ENCODE peak calls at places on chromosomes 13 and 19, in four cellular contexts. M, B, V and P are unnamed samples.

GRCh38 chr13:98927954-98928927 is 49.6 kb downstream of the DOCK9 start:
- DNase-seq in M (no peak), B (peak; percentile 97), V (no peak), P (no peak)

GRCh38 chr13:27101847-27102246 is 69.8 kb downstream of the USP12 start:
- DNase-seq in M (no peak), B (no peak), V (no peak), P (no peak)

GRCh38 chr19:35031072-35031881 is 1.0 kb downstream of the SCN1B start:
- DNase-seq in M (peak; percentile 63), B (peak; percentile 19), V (peak; percentile 62), P (no peak)

GRCh38 chr19:50514346-50515167 is 844 bp upstream of the ASPDH start:
- DNase-seq in M (peak; percentile 18), B (no peak), V (peak; percentile 50), P (no peak)

GRCh38 chr19:13002389-13002898 is 7.2 kb downstream of the NFIX start:
- DNase-seq in M (peak; percentile 77), B (no peak), V (no peak), P (no peak)

GRCh38 chr13:45500492-45501174 is 35.9 kb downstream of the COG3 start:
- DNase-seq in M (no peak), B (peak; percentile 91), V (no peak), P (peak; percentile 92)

GRCh38 chr13:19606737-19607136 is 26.7 kb upstream of the MPHOSPH8 start:
- DNase-seq in M (no peak), B (no peak), V (no peak), P (no peak)

GRCh38 chr19:47428177-47428894 is 9.0 kb upstream of the MEIS3 start:
- DNase-seq in M (peak; percentile 88), B (peak; percentile 97), V (peak; percentile 98), P (peak; percentile 98)

GRCh38 chr13:76992548-76993001 is 694 bp downstream of the CLN5 start:
- DNase-seq in M (peak; percentile 43), B (peak; percentile 37), V (peak; percentile 14), P (no peak)

GRCh38 chr19:15297416-15298224 is 34.7 kb downstream of the BRD4 start:
- DNase-seq in M (no peak), B (peak; percentile 80), V (peak; percentile 49), P (no peak)

GRCh38 chr19:639251-640155 is at the start of gene FGF22:
- DNase-seq in M (peak; percentile 95), B (peak; percentile 68), V (peak; percentile 92), P (peak; percentile 42)

GRCh38 chr13:48006396-48006795 is 5.3 kb upstream of the SUCLA2 start:
- DNase-seq in M (no peak), B (no peak), V (no peak), P (no peak)

GRCh38 chr13:112326821-112327370 is 49.3 kb upstream of the SPACA7 start:
- DNase-seq in M (no peak), B (no peak), V (no peak), P (no peak)

GRCh38 chr13:45336025-45336800 is 4.8 kb downstream of the TPT1 start:
- DNase-seq in M (no peak), B (peak; percentile 32), V (no peak), P (no peak)

GRCh38 chr13:112671359-112671758 is 18.5 kb upstream of the ATP11A start:
- DNase-seq in M (no peak), B (no peak), V (no peak), P (no peak)

GRCh38 chr19:4717191-4717965 is 6.3 kb downstream of the DPP9 start:
- DNase-seq in M (no peak), B (peak; percentile 70), V (peak; percentile 9), P (no peak)

GRCh38 chr19:10305139-10305806 is 4.3 kb downstream of the ZGLP1 start:
- DNase-seq in M (peak; percentile 63), B (no peak), V (no peak), P (no peak)